ENCODE peak calls at places on chromosomes 1 and 21, in ten cellular contexts. F is esophagus squamous epithelium, P is psoas muscle, G is dorsolateral prefrontal cortex, C is upper lobe of right lung, K is neuronal stem cell, Q is tibial artery, R is body of pancreas, T is sigmoid colon, A is spleen. X is an unnamed sample. For H3K27me3, the result is how much of the 10 kb centered on the place peaks cover.

GRCh38 chr21:36859744-36860501 is 106.5 kb downstream of the HLCS start:
- DNase-seq in F (no peak), P (peak), G (no peak), C (peak), K (no peak), Q (peak), R (peak), T (peak), A (peak), X (no peak)

GRCh38 chr1:89780721-89781120 is 40.1 kb upstream of the LRRC8D start:
- DNase-seq in F (no peak), P (no peak), G (no peak), C (no peak), K (no peak), Q (no peak), R (no peak), T (no peak), A (no peak), X (no peak)

GRCh38 chr1:83083589-83084224 is 915.2 kb downstream of the TTLL7 start:
- DNase-seq in F (no peak), P (no peak), G (no peak), C (no peak), K (no peak), Q (no peak), R (no peak), T (no peak), A (no peak), X (no peak)

GRCh38 chr1:18948048-18948912 is 8.2 kb downstream of the IFFO2 start:
- DNase-seq in F (no peak), P (no peak), G (no peak), C (no peak), K (no peak), Q (peak), R (no peak), T (peak), A (peak), X (peak)

GRCh38 chr21:31410763-31411278 is 66.8 kb upstream of the TIAM1 start:
- DNase-seq in F (no peak), P (no peak), G (no peak), C (no peak), K (no peak), Q (no peak), R (no peak), T (no peak), A (no peak), X (no peak)

GRCh38 chr1:41371630-41372599 is 10.7 kb downstream of the FOXO6 start:
- DNase-seq in F (no peak), P (peak), G (peak), C (peak), K (no peak), Q (no peak), R (peak), T (no peak), A (no peak), X (no peak)

GRCh38 chr1:1213919-1214599 is at the start of gene TNFRSF4:
- DNase-seq in F (no peak), P (peak), G (no peak), C (no peak), K (no peak), Q (no peak), R (no peak), T (no peak), A (no peak), X (no peak)

GRCh38 chr1:41503507-41504125 is 19.1 kb upstream of the EDN2 start:
- DNase-seq in F (no peak), P (no peak), G (no peak), C (no peak), K (no peak), Q (no peak), R (no peak), T (no peak), A (no peak), X (no peak)

GRCh38 chr1:27356628-27357280 is 10.0 kb downstream of the MAP3K6 start:
- DNase-seq in F (no peak), P (no peak), G (no peak), C (no peak), K (no peak), Q (no peak), R (peak), T (no peak), A (peak), X (peak)

GRCh38 chr1:225631041-225631663 is 21.8 kb downstream of the ENAH start:
- DNase-seq in F (no peak), P (no peak), G (no peak), C (no peak), K (no peak), Q (no peak), R (no peak), T (no peak), A (no peak), X (no peak)

GRCh38 chr1:222107975-222108374 is 366.1 kb upstream of the DUSP10 start:
- DNase-seq in F (no peak), P (no peak), G (no peak), C (no peak), K (no peak), Q (no peak), R (no peak), T (no peak), A (no peak), X (no peak)

GRCh38 chr1:20343149-20343936 is 52.7 kb downstream of the VWA5B1 start:
- DNase-seq in F (no peak), P (no peak), G (no peak), C (no peak), K (peak), Q (no peak), R (no peak), T (no peak), A (peak), X (no peak)

GRCh38 chr1:4317207-4317606 is 337.2 kb upstream of the AJAP1 start:
- DNase-seq in F (no peak), P (no peak), G (no peak), C (no peak), K (no peak), Q (no peak), R (no peak), T (no peak), A (no peak), X (no peak)

GRCh38 chr1:239814306-239814881 is 277.3 kb upstream of the FMN2 start:
- DNase-seq in F (no peak), P (no peak), G (peak), C (no peak), K (no peak), Q (no peak), R (no peak), T (peak), A (no peak), X (no peak)

GRCh38 chr1:65948609-65949229 is 156.0 kb downstream of the PDE4B start:
- DNase-seq in F (no peak), P (no peak), G (no peak), C (no peak), K (no peak), Q (no peak), R (peak), T (no peak), A (no peak), X (no peak)

GRCh38 chr21:28857720-28858119 is 135.0 kb downstream of the LTN1 start:
- DNase-seq in F (no peak), P (no peak), G (no peak), C (no peak), K (no peak), Q (no peak), R (no peak), T (no peak), A (no peak), X (no peak)

GRCh38 chr1:152189657-152190442 is 30.8 kb upstream of the RPTN start:
- DNase-seq in F (no peak), P (peak), G (peak), C (peak), K (peak), Q (no peak), R (peak), T (peak), A (peak), X (peak)

GRCh38 chr1:167666416-167666815 is 36.4 kb downstream of the RCSD1 start:
- DNase-seq in F (no peak), P (no peak), G (no peak), C (no peak), K (no peak), Q (no peak), R (no peak), T (no peak), A (no peak), X (no peak)

GRCh38 chr1:154886281-154887036 is 16.4 kb upstream of the KCNN3 start:
- DNase-seq in F (no peak), P (no peak), G (no peak), C (no peak), K (no peak), Q (no peak), R (no peak), T (peak), A (no peak), X (no peak)

GRCh38 chr1:240737761-240738265 is 125.9 kb upstream of the GREM2 start:
- DNase-seq in F (no peak), P (no peak), G (no peak), C (no peak), K (no peak), Q (no peak), R (no peak), T (no peak), A (no peak), X (no peak)

GRCh38 chr1:41501581-41501980 is 17.1 kb upstream of the EDN2 start:
- DNase-seq in F (no peak), P (peak), G (no peak), C (no peak), K (no peak), Q (no peak), R (peak), T (no peak), A (no peak), X (no peak)

GRCh38 chr1:207027221-207027777 is 5.3 kb downstream of the C1orf116 start:
- DNase-seq in F (no peak), P (no peak), G (no peak), C (peak), K (no peak), Q (no peak), R (no peak), T (no peak), A (no peak), X (no peak)

GRCh38 chr1:97986041-97987005 is 65.5 kb upstream of the DPYD start:
- DNase-seq in F (no peak), P (no peak), G (no peak), C (no peak), K (no peak), Q (no peak), R (no peak), T (no peak), A (no peak), X (no peak)

GRCh38 chr1:27346991-27347627 is 5.3 kb downstream of the SYTL1 start:
- DNase-seq in F (no peak), P (no peak), G (no peak), C (no peak), K (no peak), Q (no peak), R (no peak), T (no peak), A (no peak), X (no peak)

GRCh38 chr21:16046625-16047340 is 317.0 kb downstream of the USP25 start:
- DNase-seq in F (no peak), P (no peak), G (no peak), C (no peak), K (no peak), Q (no peak), R (no peak), T (no peak), A (no peak), X (no peak)

GRCh38 chr1:200302893-200303250 is 107.0 kb downstream of the ZNF281 start:
- DNase-seq in F (no peak), P (no peak), G (peak), C (no peak), K (no peak), Q (no peak), R (peak), T (no peak), A (no peak), X (no peak)

GRCh38 chr1:47824721-47825120 is 172.5 kb downstream of the TRABD2B start:
- DNase-seq in F (no peak), P (no peak), G (no peak), C (no peak), K (no peak), Q (no peak), R (no peak), T (no peak), A (no peak), X (no peak)

DNA sequence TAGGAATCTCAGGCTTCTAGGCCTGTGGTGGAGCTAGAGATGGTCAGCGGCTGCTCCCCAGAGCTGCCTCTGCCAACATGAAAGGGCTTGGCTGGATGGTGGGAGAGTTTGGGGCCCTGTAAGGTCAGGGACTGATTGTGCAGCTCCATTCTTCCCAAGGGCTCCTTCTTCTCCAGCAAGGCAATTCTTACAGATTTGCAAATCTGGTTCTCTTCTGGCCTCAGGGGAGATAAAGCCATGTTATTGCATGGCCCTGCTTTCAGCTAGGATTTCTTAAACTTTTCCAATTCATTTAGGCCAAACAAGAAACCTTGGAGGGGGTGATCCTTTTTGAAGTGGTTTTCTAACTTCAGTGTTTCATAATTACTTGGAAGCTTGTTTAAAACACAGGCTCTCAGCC is 213.4 kb downstream of the PRDM2 start:
- DNase-seq in F (no peak), P (no peak), G (no peak), C (no peak), K (no peak), Q (no peak), R (no peak), T (no peak), A (no peak), X (no peak)
- H3K27me3 ChIP-seq in F (under half), P (under half), G (under half), C (under half), K (under half), Q (under half), R (under half), T (under half), A (half or more), X (under half)

DNA sequence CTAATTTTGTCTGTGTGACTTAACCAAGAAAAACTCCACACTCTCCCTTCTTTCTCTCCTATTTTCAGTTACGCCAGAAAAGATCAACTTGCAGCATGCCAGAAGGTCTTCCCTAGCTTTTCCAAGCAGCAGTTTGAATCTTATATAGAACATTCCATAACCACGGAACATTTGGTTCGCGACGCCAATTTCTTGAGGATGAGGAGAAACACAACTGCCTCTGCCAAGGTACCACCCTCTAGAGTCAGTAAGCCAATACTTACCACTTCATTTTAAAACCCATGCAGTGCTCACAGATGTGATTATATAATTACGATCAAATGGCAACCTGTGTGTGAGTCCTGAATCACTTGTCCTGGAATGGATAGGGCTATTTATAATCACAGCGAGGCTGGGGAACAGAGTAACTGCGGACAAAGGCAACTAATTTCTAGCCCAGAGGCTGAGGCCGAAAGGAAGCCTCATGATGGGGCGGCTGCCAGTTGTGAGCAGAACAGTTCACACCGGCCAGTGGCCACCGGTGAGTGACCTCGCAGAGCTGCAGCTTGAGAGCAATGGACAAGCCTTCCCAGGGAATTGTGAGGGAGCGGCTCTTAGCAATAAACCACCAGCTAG is 43.2 kb upstream of the BACE2 start:
- DNase-seq in F (no peak), P (no peak), G (no peak), C (no peak), K (no peak), Q (peak), R (no peak), T (no peak), A (no peak), X (no peak)
- H3K4me3 ChIP-seq in F (no peak), P (no peak), G (no peak), C (no peak), K (no peak), Q (peak), R (no peak), T (no peak), A (no peak), X (no peak)

DNA sequence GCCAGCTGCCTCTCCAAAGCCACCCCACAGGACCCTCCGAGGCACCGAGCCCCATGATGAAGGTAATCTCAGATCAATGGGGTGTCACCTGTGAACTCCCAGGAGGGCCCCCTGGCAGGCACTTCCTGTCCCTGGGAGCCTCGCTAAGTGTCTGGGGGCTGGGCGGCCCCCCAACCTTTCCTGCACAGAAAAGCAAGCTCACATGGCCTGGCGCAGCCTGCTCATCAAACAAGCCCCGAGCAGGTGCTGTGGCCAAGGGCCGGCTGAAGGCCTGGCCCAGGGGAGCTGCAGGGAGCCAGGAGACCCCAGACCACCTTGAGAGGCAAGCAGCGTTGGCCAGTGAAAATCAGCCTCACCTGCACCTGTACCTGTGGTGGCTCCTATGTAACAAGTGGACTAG is 2.9 kb downstream of the RIPK4 start:
- DNase-seq in F (no peak), P (no peak), G (no peak), C (no peak), K (no peak), Q (no peak), R (no peak), T (no peak), A (no peak), X (no peak)
- H3K27me3 ChIP-seq in F (under half), P (under half), G (half or more), C (half or more), K (under half), Q (under half), R (under half), T (half or more), A (half or more), X (half or more)

DNA sequence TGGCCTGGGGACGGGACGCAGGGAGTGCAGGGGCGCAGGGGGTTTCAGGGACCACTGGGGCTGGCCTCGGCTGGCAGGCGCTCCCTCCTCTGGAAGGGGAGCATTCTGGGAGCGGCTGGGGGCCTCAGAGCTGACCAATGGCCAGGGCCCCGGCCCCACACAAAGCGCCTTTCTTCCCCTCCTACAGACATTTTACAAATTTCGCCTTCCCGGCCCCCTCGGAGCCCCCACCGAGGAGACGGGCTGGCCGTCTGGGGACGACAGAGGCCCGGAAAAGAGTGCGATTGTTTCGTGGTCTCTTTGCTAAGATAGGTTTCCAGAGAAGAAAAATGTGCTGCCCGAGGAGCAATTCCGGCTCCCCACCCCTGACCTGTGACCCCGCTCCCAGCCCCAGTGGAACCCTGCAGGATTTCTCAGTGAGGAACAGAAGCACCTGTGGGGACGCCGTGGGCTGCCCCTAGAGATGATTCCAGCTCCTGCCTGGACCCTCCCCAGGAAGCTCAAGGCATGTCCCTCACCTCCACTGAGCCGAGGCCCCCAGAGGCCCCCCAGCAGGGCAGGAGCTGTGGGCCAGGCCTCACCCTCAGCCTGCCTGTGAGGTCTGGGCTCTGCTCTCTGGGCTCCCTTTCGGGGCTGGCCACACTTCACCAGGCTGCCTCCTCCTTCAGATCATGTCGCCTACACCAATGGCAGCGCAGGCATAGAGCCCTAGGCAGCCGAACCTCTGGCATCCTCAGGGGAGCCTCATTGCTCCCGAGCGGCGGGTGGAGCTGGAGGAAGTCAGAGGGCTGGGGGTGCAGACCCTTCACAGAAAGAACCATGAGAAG is 15.0 kb upstream of the PLEKHG5 start:
- DNase-seq in F (no peak), P (no peak), G (no peak), C (no peak), K (no peak), Q (no peak), R (no peak), T (no peak), A (no peak), X (no peak)
- H3K4me3 ChIP-seq in F (no peak), P (no peak), G (no peak), C (no peak), K (no peak), Q (no peak), R (no peak), T (no peak), A (no peak), X (no peak)

X was measured in effector memory CD4-positive, alpha-beta T cell.